ENCODE peak calls at places on chromosome 9, in five cellular contexts. W, Z, Q, C and M are unnamed samples. For H3K4me1, the result is how much of the 10 kb centered on the place peaks cover.

GRCh38 chr9:76191493-76191892 is 202.7 kb downstream of the RFK start:
- DNase-seq in W (no peak), Z (no peak), Q (no peak), C (no peak), M (no peak)

GRCh38 chr9:18665947-18666346 is 192.0 kb downstream of the ADAMTSL1 start:
- DNase-seq in W (no peak), Z (peak), Q (no peak), C (no peak), M (no peak)

GRCh38 chr9:117459941-117460340 is 45.1 kb upstream of the ASTN2 start:
- DNase-seq in W (no peak), Z (no peak), Q (no peak), C (no peak), M (no peak)

GRCh38 chr9:92257327-92257726 is 36.2 kb downstream of the IARS1 start:
- DNase-seq in W (no peak), Z (no peak), Q (no peak), C (no peak), M (no peak)

GRCh38 chr9:74867483-74867882 is 20.2 kb downstream of the TRPM6 start:
- DNase-seq in W (no peak), Z (no peak), Q (no peak), C (no peak), M (no peak)

GRCh38 chr9:126989847-126990821 is 75.6 kb downstream of the RALGPS1 start:
- DNase-seq in W (no peak), Z (no peak), Q (peak), C (peak), M (peak)

GRCh38 chr9:134440636-134441226 is 114.5 kb downstream of the RXRA start:
- DNase-seq in W (no peak), Z (no peak), Q (no peak), C (no peak), M (no peak)

GRCh38 chr9:134571946-134572914 is 69.4 kb upstream of the COL5A1 start:
- DNase-seq in W (no peak), Z (no peak), Q (peak), C (peak), M (peak)

GRCh38 chr9:94802795-94803194 is 76.3 kb downstream of the AOPEP start:
- DNase-seq in W (no peak), Z (peak), Q (no peak), C (peak), M (no peak)

GRCh38 chr9:127418037-127418471 is 6.1 kb upstream of the ZNF79 start:
- DNase-seq in W (peak), Z (no peak), Q (no peak), C (peak), M (no peak)

GRCh38 chr9:128553695-128554094 is 1.3 kb downstream of the SPTAN1 start:
- DNase-seq in W (no peak), Z (peak), Q (no peak), C (no peak), M (no peak)

GRCh38 chr9:121742923-121743322 is 91.5 kb downstream of the DAB2IP start:
- DNase-seq in W (no peak), Z (no peak), Q (no peak), C (no peak), M (no peak)
- H3K4me1 ChIP-seq in W (under half), Z (under half), Q (under half), C (under half), M (half or more)

GRCh38 chr9:90129446-90129845 is 513.2 kb downstream of the DIRAS2 start:
- DNase-seq in W (no peak), Z (no peak), Q (no peak), C (no peak), M (no peak)
- H3K4me1 ChIP-seq in W (under half), Z (under half), Q (under half), C (under half), M (under half)

GRCh38 chr9:130328349-130328801 is 62.8 kb downstream of the HMCN2 start:
- DNase-seq in W (no peak), Z (peak), Q (no peak), C (no peak), M (peak)

GRCh38 chr9:130331061-130331460 is 65.5 kb downstream of the HMCN2 start:
- DNase-seq in W (no peak), Z (no peak), Q (no peak), C (no peak), M (no peak)

GRCh38 chr9:130329061-130329460 is 63.5 kb downstream of the HMCN2 start:
- DNase-seq in W (no peak), Z (no peak), Q (no peak), C (no peak), M (no peak)

GRCh38 chr9:130331573-130331972 is 66.0 kb downstream of the HMCN2 start:
- DNase-seq in W (no peak), Z (peak), Q (peak), C (no peak), M (no peak)

DNA sequence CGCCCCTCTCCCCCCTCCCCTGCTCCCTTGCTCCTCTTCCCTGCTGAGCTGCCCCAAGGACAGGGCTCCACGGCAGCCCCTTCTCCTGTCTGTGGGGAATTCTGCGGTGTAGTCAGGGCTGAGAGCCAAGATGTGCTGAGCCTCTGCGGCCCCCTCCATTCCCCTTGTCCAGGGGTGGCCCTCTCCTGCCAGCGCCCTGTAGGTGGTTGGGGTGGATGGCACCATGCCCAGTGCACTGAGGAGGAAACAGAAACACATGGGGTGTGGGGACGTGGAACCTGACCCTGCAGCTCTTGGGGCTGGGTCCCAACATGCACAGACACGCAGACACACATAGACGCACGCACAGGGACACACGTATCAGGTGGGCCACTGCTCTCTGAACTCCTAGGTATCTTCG is 64.6 kb downstream of the HMCN2 start:
- DNase-seq in W (no peak), Z (no peak), Q (no peak), C (no peak), M (no peak)
- H3K4me1 ChIP-seq in W (under half), Z (under half), Q (under half), C (under half), M (under half)

DNA sequence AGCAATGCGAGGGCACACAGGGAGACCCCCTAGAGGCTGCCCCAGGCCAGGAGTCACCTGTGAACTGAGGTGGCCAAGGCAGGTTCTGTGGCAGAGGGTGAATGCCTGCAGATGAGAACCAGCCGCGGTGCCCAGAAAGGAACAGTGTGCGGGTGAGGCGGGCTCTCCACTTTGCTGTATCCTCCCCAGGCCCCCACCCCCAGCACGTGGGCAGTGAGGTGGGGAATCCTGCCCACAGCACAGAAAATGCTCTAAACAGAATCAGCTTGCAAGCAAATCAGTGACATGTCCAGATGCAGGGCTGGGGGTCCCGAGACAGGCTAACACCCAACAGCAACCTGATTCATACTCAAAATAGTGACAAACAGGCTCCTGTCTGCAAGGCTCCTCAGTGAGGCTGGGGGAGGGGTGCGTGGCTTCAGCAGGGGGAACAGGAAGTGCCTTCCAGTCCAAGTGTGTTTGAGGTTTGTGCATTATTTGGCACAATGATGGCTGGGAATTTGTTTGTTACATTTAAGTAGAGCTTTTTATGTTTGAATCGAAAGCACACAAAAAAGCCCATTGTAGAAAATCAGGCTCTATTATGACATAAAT is 201.5 kb downstream of the HSD17B3 start:
- DNase-seq in W (no peak), Z (peak), Q (no peak), C (no peak), M (no peak)
- H3K4me1 ChIP-seq in W (under half), Z (under half), Q (under half), C (under half), M (under half)

GRCh38 chr9:136529516-136530471 is 16.1 kb downstream of the NOTCH1 start:
- DNase-seq in W (no peak), Z (no peak), Q (no peak), C (no peak), M (no peak)
- H3K4me1 ChIP-seq in W (under half), Z (under half), Q (under half), C (under half), M (under half)